ENCODE peak calls at places on chromosomes 4 and X, in six cellular contexts. G is foreskin fibroblast, C is fibroblast of lung, T is tibial artery, A is cardiac fibroblast, M is left lung. N is an unnamed sample.

GRCh38 chr4:74474345-74475099 is 29.6 kb downstream of the AREG start:
- DNase-seq in C (no peak), G (peak; percentile 64), M (no peak), A (no peak), T (no peak), N (peak; percentile 73)

GRCh38 chr4:8478801-8479744 is 38.5 kb downstream of the TRMT44 start:
- DNase-seq in M (no peak), T (no peak), G (peak; percentile 33), C (peak; percentile 45), A (peak; percentile 6), N (peak; percentile 80)

GRCh38 chrX:45258741-45259402 is 58.2 kb upstream of the DIPK2B start:
- DNase-seq in G (no peak), M (no peak), C (no peak), T (no peak), A (no peak), N (no peak)

GRCh38 chr4:165810726-165811125 is 62.3 kb upstream of the TLL1 start:
- DNase-seq in G (peak; percentile 46), T (no peak), M (no peak), A (no peak), C (no peak), N (peak; percentile 43)

GRCh38 chr4:149796381-149796780 is 19.3 kb downstream of the IQCM start:
- DNase-seq in G (no peak), A (no peak), M (no peak), C (no peak), T (no peak), N (no peak)

GRCh38 chrX:16033336-16033735 is 90.0 kb upstream of the GRPR start:
- DNase-seq in A (peak; percentile 48), G (peak; percentile 73), T (no peak), M (no peak), C (peak; percentile 71), N (peak; percentile 52)

GRCh38 chrX:15838017-15838416 is 16.6 kb downstream of the AP1S2 start:
- DNase-seq in M (no peak), T (no peak), G (no peak), C (no peak), A (no peak), N (no peak)

GRCh38 chr4:1246901-1247810 is 1.8 kb downstream of the CTBP1 start:
- DNase-seq in A (no peak), T (peak; percentile 21), M (peak; percentile 34), G (peak; percentile 48), C (no peak), N (no peak)

GRCh38 chr4:136650541-136651277 is 881.6 kb downstream of the PCDH18 start:
- DNase-seq in C (peak; percentile 31), M (no peak), A (peak; percentile 0), G (peak; percentile 35), T (no peak), N (peak; percentile 7)

GRCh38 chr4:24024597-24024996 is 134.8 kb upstream of the PPARGC1A start:
- DNase-seq in T (no peak), M (no peak), G (peak; percentile 59), C (peak; percentile 98), A (peak; percentile 65), N (peak; percentile 59)

GRCh38 chr4:42412251-42412650 is 15.0 kb downstream of the SHISA3 start:
- DNase-seq in G (peak; percentile 46), C (peak; percentile 94), T (no peak), M (no peak), A (peak; percentile 97), N (peak; percentile 83)

GRCh38 chr4:2817701-2818350 is 24.9 kb downstream of the SH3BP2 start:
- DNase-seq in M (no peak), G (peak; percentile 51), A (no peak), C (no peak), T (no peak), N (no peak)

GRCh38 chrX:68807818-68808217 is 21.0 kb upstream of the EFNB1 start:
- DNase-seq in T (no peak), M (no peak), G (peak; percentile 29), C (no peak), A (peak; percentile 32), N (peak; percentile 25)

GRCh38 chrX:14029039-14029424 is 660 bp downstream of the GEMIN8 start:
- DNase-seq in T (no peak), A (no peak), M (no peak), G (peak; percentile 27), C (peak; percentile 2), N (peak; percentile 36)

GRCh38 chrX:20527458-20528099 is 260.9 kb upstream of the RPS6KA3 start:
- DNase-seq in T (peak; percentile 19), G (peak; percentile 30), C (peak; percentile 43), M (no peak), A (peak; percentile 39), N (peak; percentile 41)
- TF ChIP-seq CTCF in T (peak; percentile 64), G (no peak), C (no peak), M (peak; percentile 62), A (peak; percentile 19), N (peak; percentile 52)

GRCh38 chrX:51459125-51459524 is 37.3 kb downstream of the NUDT11 start:
- DNase-seq in A (peak; percentile 34), C (peak; percentile 13), T (no peak), G (peak; percentile 27), M (no peak), N (peak; percentile 48)

GRCh38 chrX:51461053-51462050 is 35.0 kb downstream of the NUDT11 start:
- DNase-seq in C (peak; percentile 41), A (peak; percentile 46), T (no peak), M (no peak), G (peak; percentile 40), N (peak; percentile 56)

GRCh38 chrX:51456814-51457213 is 39.6 kb downstream of the NUDT11 start:
- DNase-seq in T (no peak), G (no peak), C (no peak), M (no peak), A (peak; percentile 0), N (peak; percentile 1)

DNA sequence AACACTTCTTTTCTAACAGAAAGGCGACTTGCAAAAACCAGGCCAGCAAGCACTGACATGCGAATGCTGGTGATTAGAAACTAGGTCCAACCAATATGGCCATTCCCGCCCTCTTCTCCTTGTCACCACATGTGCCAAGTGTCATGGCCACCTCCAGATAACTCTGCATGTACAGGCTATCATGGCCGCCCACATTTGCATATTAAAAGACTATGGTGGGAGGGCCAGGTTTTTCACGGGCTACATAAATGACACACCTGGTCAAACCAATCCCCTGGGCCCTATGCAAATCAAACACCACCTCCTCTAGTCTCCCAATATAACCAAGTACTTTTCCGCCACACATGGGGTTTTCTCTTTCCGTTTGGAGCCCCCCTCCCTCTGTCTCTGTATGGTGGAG is 40.1 kb downstream of the NUDT11 start:
- DNase-seq in G (no peak), A (no peak), T (no peak), C (no peak), M (no peak), N (no peak)
- H3K4me3 ChIP-seq in G (no peak overlapping the region), A (no peak overlapping the region), T (no peak overlapping the region), C (no peak overlapping the region), M (no peak overlapping the region), N (no peak overlapping the region)

DNA sequence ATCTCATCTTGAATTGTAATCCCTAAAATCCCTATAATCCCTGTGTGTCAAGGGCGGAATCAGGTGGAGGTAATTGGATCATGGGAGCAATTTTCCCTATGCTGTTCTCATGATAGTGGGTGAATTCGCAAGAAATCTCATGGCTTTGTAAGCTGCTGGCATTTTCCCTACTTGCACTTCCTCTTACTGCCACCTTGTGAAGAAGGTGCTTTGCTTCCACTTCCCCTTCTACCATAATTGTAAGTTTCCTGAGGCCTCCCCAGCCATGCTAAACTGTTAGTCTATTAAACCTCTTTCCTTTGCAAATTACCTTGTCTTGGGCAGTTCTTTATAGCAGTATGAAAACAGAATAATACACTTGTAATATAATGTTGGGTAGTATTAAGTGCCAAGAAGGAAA is 1087.4 kb upstream of the SLIT2 start:
- DNase-seq in C (no peak), M (no peak), A (no peak), G (no peak), T (no peak), N (no peak)
- TF ChIP-seq CTCF in C (no peak), M (no peak), A (no peak), G (no peak), T (no peak), N (no peak)

GRCh38 chrX:291411-291901 is 10.3 kb downstream of the PLCXD1 start:
- DNase-seq in M (peak; percentile 22), G (no peak), C (no peak), A (no peak), T (peak; percentile 19), N (no peak)

GRCh38 chrX:298993-299392 is 17.8 kb downstream of the PLCXD1 start:
- DNase-seq in G (no peak), A (no peak), C (no peak), T (no peak), M (peak; percentile 24), N (no peak)

GRCh38 chrX:290476-291166 is 9.4 kb downstream of the PLCXD1 start:
- DNase-seq in G (no peak), T (peak; percentile 6), A (no peak), C (no peak), M (peak; percentile 19), N (no peak)

GRCh38 chrX:292900-293897 is 12.0 kb downstream of the PLCXD1 start:
- DNase-seq in A (no peak), T (peak; percentile 13), M (peak; percentile 30), G (no peak), C (no peak), N (no peak)

GRCh38 chrX:295136-295535 is 14.0 kb downstream of the PLCXD1 start:
- DNase-seq in T (peak; percentile 14), A (no peak), M (peak; percentile 10), G (no peak), C (no peak), N (no peak)
- H3K4me3 ChIP-seq in T (no peak overlapping the region), A (no peak overlapping the region), M (no peak overlapping the region), G (no peak overlapping the region), C (no peak overlapping the region), N (no peak overlapping the region)

DNA sequence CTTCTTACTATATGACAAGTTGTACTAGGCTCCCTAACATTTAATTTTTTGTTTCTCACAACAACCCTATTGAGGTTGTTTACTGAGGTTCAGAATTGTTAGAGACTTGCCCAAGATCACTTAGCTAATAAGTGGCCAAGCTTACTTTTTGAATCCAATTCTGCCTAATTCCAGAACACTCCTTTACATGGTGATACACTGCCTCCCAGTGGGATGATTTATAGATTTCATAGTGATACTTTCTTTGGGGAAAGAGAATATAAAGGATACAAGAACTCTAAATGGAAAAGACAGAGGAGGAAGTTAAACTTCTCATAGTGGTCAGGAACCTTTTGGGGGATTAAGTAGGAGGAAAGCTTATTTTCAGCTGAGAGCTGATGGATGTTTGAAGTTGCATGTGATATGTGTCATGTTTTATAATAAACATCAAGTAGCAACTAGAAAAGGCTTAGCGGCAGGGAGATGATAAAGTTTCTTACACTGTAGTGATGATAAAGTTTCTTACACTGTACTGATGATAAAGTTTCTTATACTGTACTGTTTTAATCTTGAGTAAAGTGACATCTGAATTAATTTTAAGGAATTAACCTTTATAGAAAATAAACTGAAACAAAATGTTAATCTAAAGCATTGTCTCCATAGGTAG is 15.3 kb downstream of the STAG2 start:
- DNase-seq in A (peak; percentile 62), G (peak; percentile 53), C (peak; percentile 68), M (no peak), T (no peak), N (peak; percentile 58)
- TF ChIP-seq CTCF in A (no peak), G (no peak), C (peak; percentile 13), M (peak; percentile 19), T (peak; percentile 28), N (peak; percentile 30)